ENCODE peak calls at places on chromosomes 4 and X, in four cellular contexts. P is M059J, Y is heart right ventricle, E is caudate nucleus. M is an unnamed sample.

GRCh38 chr4:121122661-121123060 is 41.5 kb downstream of the TNIP3 start:
- DNase-seq in E (no peak), Y (no peak), P (no peak), M (no peak)

GRCh38 chr4:180372671-180373070 is 1870.5 kb upstream of the TENM3 start:
- DNase-seq in P (no peak), Y (no peak), E (no peak), M (no peak)

GRCh38 chr4:8283161-8283560 is 13.6 kb downstream of the HTRA3 start:
- DNase-seq in Y (no peak), P (no peak), E (no peak), M (peak; percentile 51)

GRCh38 chr4:136927172-136927571 is 605.1 kb downstream of the PCDH18 start:
- DNase-seq in E (no peak), P (peak; percentile 44), Y (no peak), M (no peak)

GRCh38 chrX:154505726-154506125 is 10.3 kb downstream of the FAM3A start:
- DNase-seq in E (no peak), Y (no peak), P (peak; percentile 75), M (no peak)

GRCh38 chr4:23163649-23164436 is 471.1 kb downstream of the GBA3 start:
- DNase-seq in P (peak; percentile 69), Y (no peak), E (no peak), M (no peak)

GRCh38 chrX:2609431-2610238 is 81.5 kb upstream of the CD99 start:
- DNase-seq in E (no peak), P (peak; percentile 49), Y (no peak), M (no peak)

GRCh38 chrX:43333543-43333942 is 322.6 kb upstream of the MAOA start:
- DNase-seq in P (no peak), Y (no peak), E (no peak), M (no peak)

GRCh38 chrX:19686876-19687275 is 171.6 kb upstream of the MAP3K15 start:
- DNase-seq in P (no peak), Y (no peak), E (no peak), M (no peak)

GRCh38 chr4:57086324-57086723 is 23.9 kb downstream of the IGFBP7 start:
- DNase-seq in Y (no peak), P (no peak), E (no peak), M (no peak)

GRCh38 chr4:38177792-38178665 is 217.8 kb downstream of the PTTG2 start:
- DNase-seq in Y (peak; percentile 48), P (no peak), E (no peak), M (peak; percentile 89)

GRCh38 chr4:68907788-68908700 is 43.6 kb downstream of the UGT2A3 start:
- DNase-seq in E (no peak), Y (no peak), P (no peak), M (no peak)

GRCh38 chr4:130849985-130850632 is 1754.2 kb downstream of the C4orf33 start:
- DNase-seq in E (no peak), Y (no peak), P (no peak), M (no peak)

GRCh38 chr4:139975830-139976272 is 178.1 kb downstream of the MAML3 start:
- DNase-seq in P (no peak), Y (no peak), E (no peak), M (no peak)

GRCh38 chr4:112343330-112343729 is 46.2 kb downstream of the ALPK1 start:
- DNase-seq in P (no peak), E (no peak), Y (no peak), M (no peak)

GRCh38 chr4:74640111-74640903 is 154.0 kb downstream of the BTC start:
- DNase-seq in Y (no peak), P (peak; percentile 64), E (no peak), M (no peak)

GRCh38 chr4:2932561-2932950 is 30.6 kb downstream of the NOP14 start:
- DNase-seq in E (no peak), Y (no peak), P (no peak), M (peak; percentile 57)

GRCh38 chrX:153874366-153875125 is 11.4 kb downstream of the L1CAM start:
- DNase-seq in E (no peak), Y (no peak), P (no peak), M (no peak)

GRCh38 chrX:121781991-121782390 is 734.6 kb downstream of the GLUD2 start:
- DNase-seq in P (no peak), E (no peak), Y (no peak), M (no peak)

GRCh38 chrX:31480696-31481095 is 408.9 kb upstream of the FTHL17 start:
- DNase-seq in E (no peak), Y (no peak), P (no peak), M (no peak)

GRCh38 chr4:125268065-125268755 is 46.5 kb upstream of the FAT4 start:
- DNase-seq in Y (no peak), E (no peak), P (no peak), M (no peak)

M was measured in left lung.